ENCODE peak calls at places on chromosomes 6 and 20, in five cellular contexts. W, R, P, H and V are unnamed samples.

GRCh38 chr6:156449128-156449527 is 328.1 kb upstream of the ARID1B start:
- DNase-seq in W (no peak), R (no peak), P (no peak), H (no peak), V (no peak)

GRCh38 chr20:4573564-4574355 is 147.9 kb upstream of the PRND start:
- DNase-seq in W (no peak), R (peak), P (peak), H (peak), V (no peak)

GRCh38 chr6:106739387-106739786 is 110.0 kb downstream of the QRSL1 start:
- DNase-seq in W (no peak), R (no peak), P (peak), H (no peak), V (no peak)

GRCh38 chr20:24153101-24154040 is 164.8 kb upstream of the GGTLC1 start:
- DNase-seq in W (no peak), R (no peak), P (no peak), H (no peak), V (no peak)

GRCh38 chr20:42130810-42131596 is 512.8 kb upstream of the CHD6 start:
- DNase-seq in W (no peak), R (no peak), P (no peak), H (no peak), V (no peak)

GRCh38 chr6:41039060-41039998 is at the start of gene UNC5CL:
- DNase-seq in W (no peak), R (peak), P (no peak), H (peak), V (no peak)

GRCh38 chr6:38233161-38233791 is 406.5 kb downstream of the BTBD9 start:
- DNase-seq in W (no peak), R (no peak), P (no peak), H (no peak), V (no peak)

GRCh38 chr20:38392356-38392755 is 42.8 kb downstream of the SNHG17 start:
- DNase-seq in W (no peak), R (no peak), P (no peak), H (no peak), V (no peak)

GRCh38 chr6:68778356-68779020 is 143.4 kb downstream of the ADGRB3 start:
- DNase-seq in W (peak), R (no peak), P (no peak), H (peak), V (peak)

GRCh38 chr20:12936020-12936419 is 72.8 kb upstream of the SPTLC3 start:
- DNase-seq in W (no peak), R (no peak), P (no peak), H (no peak), V (no peak)

GRCh38 chr6:125858427-125859320 is 67.9 kb downstream of the NCOA7 start:
- DNase-seq in W (peak), R (peak), P (no peak), H (peak), V (peak)

GRCh38 chr6:113697642-113698410 is 159.3 kb upstream of the MARCKS start:
- DNase-seq in W (no peak), R (peak), P (no peak), H (peak), V (no peak)

GRCh38 chr6:43772571-43773049 is 2.6 kb downstream of the VEGFA start:
- DNase-seq in W (no peak), R (no peak), P (no peak), H (no peak), V (no peak)